ENCODE peak calls at places on chromosome 3, in four cellular contexts. N, M, Y and Q are unnamed samples.

GRCh38 chr3:184414418-184415228 is 34.8 kb downstream of the CHRD start:
- DNase-seq in N (no peak), Y (no peak), M (no peak), Q (no peak)

GRCh38 chr3:136305879-136306278 is 55.7 kb downstream of the PCCB start:
- DNase-seq in M (peak; percentile 8), N (no peak), Y (no peak), Q (peak; percentile 32)

GRCh38 chr3:78035020-78035660 is 995.2 kb downstream of the ROBO2 start:
- DNase-seq in M (no peak), Y (no peak), N (no peak), Q (no peak)

GRCh38 chr3:139199421-139200010 is 144.3 kb upstream of the MRPS22 start:
- DNase-seq in N (no peak), Y (no peak), M (no peak), Q (no peak)

GRCh38 chr3:99765042-99765942 is 52.4 kb upstream of the CMSS1 start:
- DNase-seq in N (no peak), M (no peak), Y (no peak), Q (no peak)

GRCh38 chr3:182795383-182795782 is 2.1 kb downstream of the ATP11B start:
- DNase-seq in M (no peak), Y (peak; percentile 67), N (no peak), Q (no peak)

GRCh38 chr3:143469159-143469558 is 349.6 kb downstream of the CHST2 start:
- DNase-seq in Y (no peak), N (no peak), M (no peak), Q (no peak)

GRCh38 chr3:189841474-189842205 is 210.5 kb downstream of the TP63 start:
- DNase-seq in N (no peak), M (no peak), Y (no peak), Q (no peak)

GRCh38 chr3:100548053-100548452 is 55.6 kb downstream of the TMEM45A start:
- DNase-seq in Y (no peak), M (no peak), N (no peak), Q (no peak)

GRCh38 chr3:39112113-39112512 is 4.6 kb downstream of the TTC21A start:
- DNase-seq in N (no peak), Y (no peak), M (no peak), Q (no peak)

GRCh38 chr3:78991656-78992055 is 776.1 kb downstream of the ROBO1 start:
- DNase-seq in N (no peak), M (no peak), Y (no peak), Q (no peak)

GRCh38 chr3:123605789-123606234 is 21.0 kb upstream of the HACD2 start:
- DNase-seq in Y (peak; percentile 47), N (peak; percentile 99), M (peak; percentile 55), Q (peak; percentile 75)

GRCh38 chr3:197463279-197463678 is 92.5 kb downstream of the BDH1 start:
- DNase-seq in Y (no peak), N (no peak), M (no peak), Q (no peak)

GRCh38 chr3:54519493-54519892 is 397.1 kb downstream of the CACNA2D3 start:
- DNase-seq in M (no peak), N (no peak), Y (no peak), Q (no peak)
- TF ChIP-seq SIN3A in M (no peak), N (no peak), Y (no peak), Q (no peak)

DNA sequence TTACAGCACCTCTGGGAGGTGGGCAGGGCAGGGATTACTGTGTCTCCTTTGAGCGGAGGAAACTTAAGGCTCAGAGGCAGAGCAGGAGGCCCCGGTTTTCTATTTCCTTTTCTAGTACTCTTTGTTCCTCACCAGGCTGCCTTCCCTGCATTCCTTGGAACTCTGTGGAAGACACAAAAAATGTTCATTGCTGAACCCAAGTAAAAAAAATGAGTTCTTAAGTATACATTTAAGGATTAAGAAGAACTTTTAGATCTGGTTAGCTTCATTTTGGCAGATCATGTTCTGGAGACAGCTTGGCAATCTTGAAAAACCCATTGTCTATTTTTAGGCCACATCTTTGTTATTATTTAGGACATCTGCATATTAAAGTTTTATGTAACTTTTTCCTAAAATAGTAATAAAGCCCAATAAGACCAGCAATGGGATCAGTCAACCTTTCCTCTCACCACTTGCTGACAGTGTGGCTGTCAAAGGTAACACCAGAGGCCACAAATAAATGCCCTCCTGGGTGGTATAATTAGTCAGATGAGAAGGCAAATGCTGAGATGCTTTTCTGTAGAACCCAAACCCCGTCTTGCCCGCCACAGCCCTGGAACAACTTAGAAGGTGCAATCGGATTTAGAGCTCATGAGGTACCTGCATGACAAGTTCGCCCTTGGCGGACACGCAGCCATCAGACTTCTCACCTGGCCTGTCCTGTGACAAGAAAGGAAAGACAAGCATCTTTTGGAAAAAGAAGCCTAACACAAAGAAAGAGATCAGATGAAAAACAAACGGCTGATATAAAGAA is 97.2 kb downstream of the DGKG start:
- DNase-seq in Y (no peak), N (no peak), M (no peak), Q (no peak)
- TF ChIP-seq ZBTB33 in Y (no peak), N (no peak), M (no peak), Q (no peak)

GRCh38 chr3:45033799-45034198 is 7.7 kb downstream of the CLEC3B start:
- DNase-seq in M (no peak), Y (no peak), N (no peak), Q (no peak)

GRCh38 chr3:45032113-45032512 is 6.0 kb downstream of the CLEC3B start:
- DNase-seq in N (no peak), Y (no peak), M (no peak), Q (no peak)

GRCh38 chr3:45034612-45035252 is 8.6 kb downstream of the CLEC3B start:
- DNase-seq in M (no peak), N (no peak), Y (no peak), Q (no peak)

GRCh38 chr3:45038096-45038455 is 12.0 kb downstream of the CLEC3B start:
- DNase-seq in M (no peak), Y (no peak), N (no peak), Q (no peak)

DNA sequence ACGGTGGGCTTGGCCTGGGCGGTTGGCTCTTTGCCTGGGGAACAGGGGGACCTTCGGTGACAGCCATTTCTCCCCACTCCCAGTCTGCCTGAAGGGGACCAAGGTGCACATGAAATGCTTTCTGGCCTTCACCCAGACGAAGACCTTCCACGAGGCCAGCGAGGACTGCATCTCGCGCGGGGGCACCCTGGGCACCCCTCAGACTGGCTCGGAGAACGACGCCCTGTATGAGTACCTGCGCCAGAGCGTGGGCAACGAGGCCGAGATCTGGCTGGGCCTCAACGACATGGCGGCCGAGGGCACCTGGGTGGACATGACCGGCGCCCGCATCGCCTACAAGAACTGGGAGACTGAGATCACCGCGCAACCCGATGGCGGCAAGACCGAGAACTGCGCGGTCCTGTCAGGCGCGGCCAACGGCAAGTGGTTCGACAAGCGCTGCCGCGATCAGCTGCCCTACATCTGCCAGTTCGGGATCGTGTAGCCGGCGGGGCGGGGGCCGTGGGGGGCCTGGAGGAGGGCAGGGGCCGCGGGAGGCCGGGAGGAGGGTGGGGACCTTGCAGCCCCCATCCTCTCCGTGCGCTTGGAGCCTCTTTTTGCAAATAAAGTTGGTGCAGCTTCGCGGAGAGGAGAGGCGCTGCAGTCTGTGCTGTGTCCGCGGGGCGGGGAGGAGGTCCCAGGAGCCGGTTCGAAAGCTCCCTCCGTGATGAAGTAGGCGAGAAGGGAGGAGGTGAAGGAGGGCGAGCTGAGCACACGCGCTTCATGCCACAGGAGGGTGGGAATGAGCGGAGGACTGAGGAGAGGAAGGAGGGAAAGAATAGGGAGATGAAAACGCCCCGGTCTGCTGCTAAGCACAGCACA is 9.6 kb downstream of the CLEC3B start:
- DNase-seq in Y (no peak), M (no peak), N (no peak), Q (no peak)
- TF ChIP-seq EZH2 in Y (no peak), M (no peak), N (no peak), Q (no peak)

GRCh38 chr3:57017481-57017880 is 43.0 kb upstream of the SPATA12 start:
- DNase-seq in M (no peak), Y (no peak), N (peak; percentile 24), Q (peak; percentile 43)
- TF ChIP-seq SIN3A in M (no peak), Y (no peak), N (no peak), Q (no peak)

GRCh38 chr3:2784627-2785026 is 325.5 kb downstream of the IL5RA start:
- DNase-seq in M (no peak), Y (no peak), N (no peak), Q (no peak)
- TF ChIP-seq ZBTB33 in M (no peak), Y (no peak), N (no peak), Q (no peak)

DNA sequence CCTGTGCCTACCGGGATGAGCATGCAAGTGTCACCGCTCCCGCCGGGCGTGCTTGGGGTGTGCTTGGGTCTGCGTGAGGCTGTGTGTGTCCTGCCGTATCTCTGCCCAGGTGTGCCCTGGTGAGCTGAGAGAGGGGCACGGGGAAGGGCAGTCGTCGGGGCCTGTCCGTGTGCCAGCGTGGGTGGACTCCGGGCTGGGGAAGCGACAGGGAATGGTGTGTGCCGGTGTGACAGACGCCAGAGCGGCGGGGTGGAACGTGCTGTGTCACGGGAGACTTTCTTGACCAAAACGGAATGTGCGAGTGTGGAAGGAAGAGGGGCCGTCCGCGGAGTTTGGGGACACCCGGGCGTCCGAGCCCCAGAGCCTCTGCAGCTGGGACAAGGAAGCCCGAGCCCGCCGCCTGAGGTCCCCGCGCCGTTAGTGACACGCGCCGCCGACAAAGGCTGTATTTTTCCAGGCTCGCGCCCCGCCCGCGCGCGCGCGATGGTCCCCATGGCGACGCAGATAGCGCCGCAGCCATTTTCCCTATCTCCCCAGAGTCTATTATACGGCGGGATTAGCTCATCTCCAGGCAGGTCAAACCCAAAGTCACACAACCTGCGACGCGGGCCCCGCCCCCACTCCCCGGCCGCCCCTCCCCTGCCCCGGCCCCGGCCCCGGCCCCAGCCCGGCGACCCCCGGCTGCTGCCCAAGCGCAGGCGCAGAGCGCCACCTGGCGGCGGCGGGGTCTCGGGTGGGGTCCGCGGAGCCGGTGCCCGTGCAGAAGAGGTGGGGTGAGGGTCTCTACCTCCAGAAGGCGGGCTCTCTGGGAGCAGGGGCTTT is 4.5 kb upstream of the GATA2 start:
- DNase-seq in N (no peak), Y (peak; percentile 92), M (no peak), Q (no peak)
- TF ChIP-seq EZH2 in N (no peak), Y (no peak), M (no peak), Q (no peak)

GRCh38 chr3:55567615-55568014 is 80.5 kb upstream of the WNT5A start:
- DNase-seq in M (no peak), N (no peak), Y (no peak), Q (no peak)

GRCh38 chr3:55562672-55563071 is 75.6 kb upstream of the WNT5A start:
- DNase-seq in M (no peak), N (no peak), Y (no peak), Q (no peak)

GRCh38 chr3:55565516-55565915 is 78.4 kb upstream of the WNT5A start:
- DNase-seq in N (no peak), M (no peak), Y (no peak), Q (no peak)

GRCh38 chr3:55567121-55567520 is 80.0 kb upstream of the WNT5A start:
- DNase-seq in Y (no peak), M (no peak), N (no peak), Q (no peak)

DNA sequence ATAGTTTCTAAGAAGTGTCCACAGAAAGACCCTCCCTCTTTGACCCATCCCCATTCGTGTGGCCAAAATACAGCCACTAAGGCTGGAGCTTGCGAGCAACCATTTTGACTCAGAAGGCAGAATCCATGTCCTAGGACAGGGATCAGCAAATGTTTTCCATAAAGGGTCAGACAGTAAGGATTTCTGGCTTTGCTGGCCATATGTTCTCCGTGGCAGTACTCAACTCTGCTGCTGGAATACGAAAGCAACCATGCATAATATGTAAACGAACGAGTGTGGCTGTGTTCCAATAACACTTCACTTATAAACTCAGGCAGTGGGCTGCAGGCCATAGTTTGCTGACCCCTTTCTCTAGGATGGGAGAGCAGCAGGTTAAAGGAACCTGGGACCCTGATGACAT is 77.6 kb upstream of the WNT5A start:
- DNase-seq in Y (no peak), N (no peak), M (no peak), Q (no peak)
- TF ChIP-seq SIN3A in Y (no peak), N (no peak), M (no peak), Q (no peak)